ENCODE peak calls at places on chromosomes 16 and 17, in seven cellular contexts. A is NT2/D1; E is stimulated activated CD8-positive, alpha-beta memory T cell treated with anti-CD3 and anti-CD28 coated beads, Interleukin-7, amount 100 ng/mL, for 1 hour; V is GF-D8; Z is upper lobe of right lung; F is Daoy; U is IMR-90. J is an unnamed sample.

GRCh38 chr17:1006054-1006453 is 9.1 kb downstream of the TIMM22 start:
- DNase-seq in A (no peak), E (no peak), V (no peak), Z (no peak), F (no peak), U (no peak), J (peak)

GRCh38 chr16:77660311-77660710 is 62.0 kb upstream of the NUDT7 start:
- DNase-seq in A (peak), E (no peak), V (no peak), Z (no peak), F (peak), U (peak), J (no peak)

GRCh38 chr16:11100239-11100750 is 155.7 kb downstream of the SOCS1 start:
- DNase-seq in A (peak), E (no peak), V (no peak), Z (no peak), F (peak), U (peak), J (no peak)

GRCh38 chr16:54240180-54241125 is 46.1 kb downstream of the IRX3 start:
- DNase-seq in A (no peak), E (no peak), V (no peak), Z (no peak), F (no peak), U (no peak), J (no peak)

GRCh38 chr17:82278786-82279379 is 5.4 kb upstream of the CSNK1D start:
- DNase-seq in A (no peak), E (no peak), V (peak), Z (no peak), F (no peak), U (no peak), J (no peak)

GRCh38 chr17:72661093-72661944 is 431.2 kb downstream of the SLC39A11 start:
- DNase-seq in A (no peak), E (no peak), V (no peak), Z (no peak), F (peak), U (no peak), J (peak)

GRCh38 chr17:77691216-77692085 is 267.1 kb upstream of the TNRC6C start:
- DNase-seq in A (no peak), E (no peak), V (no peak), Z (peak), F (no peak), U (no peak), J (no peak)

GRCh38 chr16:3170440-3171180 is 17.4 kb upstream of the OR1F1 start:
- DNase-seq in A (no peak), E (no peak), V (no peak), Z (no peak), F (no peak), U (no peak), J (no peak)

GRCh38 chr17:43927101-43927935 is 15.0 kb downstream of the PPY start:
- DNase-seq in A (no peak), E (no peak), V (no peak), Z (peak), F (no peak), U (no peak), J (no peak)

GRCh38 chr17:33875973-33876372 is 379.1 kb upstream of the CCL2 start:
- DNase-seq in A (no peak), E (no peak), V (no peak), Z (no peak), F (no peak), U (no peak), J (no peak)

GRCh38 chr17:17300624-17301568 is 2.3 kb upstream of the NT5M start:
- DNase-seq in A (peak), E (no peak), V (no peak), Z (peak), F (peak), U (peak), J (no peak)

GRCh38 chr17:74446551-74447500 is 14.9 kb downstream of the GPRC5C start:
- DNase-seq in A (no peak), E (no peak), V (no peak), Z (peak), F (peak), U (no peak), J (peak)

GRCh38 chr17:71779482-71779881 is 341.3 kb upstream of the SOX9 start:
- DNase-seq in A (no peak), E (no peak), V (no peak), Z (no peak), F (no peak), U (no peak), J (no peak)

GRCh38 chr16:19127205-19127604 is 13.4 kb downstream of the ITPRIPL2 start:
- DNase-seq in A (no peak), E (no peak), V (no peak), Z (no peak), F (peak), U (no peak), J (no peak)

GRCh38 chr16:5042574-5043171 is 8.9 kb upstream of the NAGPA start:
- DNase-seq in A (no peak), E (no peak), V (no peak), Z (peak), F (peak), U (peak), J (peak)

J was measured in RWPE2.